ENCODE peak calls at places on chromosomes 13 and 19, in eight cellular contexts. C is choroid plexus epithelial cell; S is foreskin fibroblast; I is GM12864; D is CD8-positive, alpha-beta T cell; V is left ventricle myocardium inferior; R is brain microvascular endothelial cell; P is lower leg skin. N is an unnamed sample.

GRCh38 chr13:88294368-88294767 is 623.2 kb downstream of the SLITRK5 start:
- DNase-seq in C (no peak), S (no peak), I (no peak), D (no peak), V (no peak), R (no peak), P (no peak), N (no peak)

GRCh38 chr19:36081385-36081784 is 26.7 kb downstream of the WDR62 start:
- DNase-seq in C (peak; percentile 18), S (no peak), I (no peak), D (no peak), V (no peak), R (no peak), P (no peak), N (no peak)

GRCh38 chr19:7851623-7852500 is 21.8 kb downstream of the EVI5L start:
- DNase-seq in C (no peak), S (no peak), I (no peak), D (no peak), V (no peak), R (no peak), P (no peak), N (no peak)

GRCh38 chr13:101490400-101491015 is 38.0 kb downstream of the ITGBL1 start:
- DNase-seq in C (no peak), S (no peak), I (no peak), D (no peak), V (no peak), R (no peak), P (no peak), N (no peak)

GRCh38 chr13:33183431-33184130 is 102.0 kb downstream of the STARD13 start:
- DNase-seq in C (peak; percentile 70), S (peak; percentile 43), I (no peak), D (no peak), V (no peak), R (peak; percentile 71), P (no peak), N (peak; percentile 87)

GRCh38 chr13:79427265-79427664 is 21.2 kb upstream of the RBM26 start:
- DNase-seq in C (no peak), S (no peak), I (no peak), D (no peak), V (no peak), R (no peak), P (no peak), N (no peak)

GRCh38 chr19:2087621-2088100 is 8.5 kb downstream of the MOB3A start:
- DNase-seq in C (no peak), S (no peak), I (no peak), D (no peak), V (no peak), R (no peak), P (no peak), N (no peak)

GRCh38 chr13:83121904-83122303 is 760.4 kb downstream of the SLITRK1 start:
- DNase-seq in C (no peak), S (no peak), I (no peak), D (no peak), V (no peak), R (no peak), P (no peak), N (no peak)

GRCh38 chr19:1943661-1944087 is 2.7 kb downstream of the CSNK1G2 start:
- DNase-seq in C (no peak), S (no peak), I (no peak), D (no peak), V (no peak), R (no peak), P (no peak), N (no peak)

GRCh38 chr19:54667217-54667616 is 4.4 kb downstream of the LILRB4 start:
- DNase-seq in C (no peak), S (no peak), I (no peak), D (no peak), V (no peak), R (no peak), P (no peak), N (no peak)

GRCh38 chr13:45678282-45678681 is 23.8 kb upstream of the CBY2 start:
- DNase-seq in C (no peak), S (no peak), I (no peak), D (no peak), V (no peak), R (no peak), P (no peak), N (no peak)

GRCh38 chr13:45681101-45681500 is 21.0 kb upstream of the CBY2 start:
- DNase-seq in C (no peak), S (peak; percentile 9), I (no peak), D (no peak), V (no peak), R (no peak), P (no peak), N (peak; percentile 29)

GRCh38 chr13:45682494-45683008 is 19.6 kb upstream of the CBY2 start:
- DNase-seq in C (no peak), S (no peak), I (no peak), D (no peak), V (no peak), R (no peak), P (no peak), N (no peak)

GRCh38 chr13:45683701-45684100 is 18.4 kb upstream of the CBY2 start:
- DNase-seq in C (no peak), S (no peak), I (no peak), D (no peak), V (no peak), R (no peak), P (no peak), N (no peak)
- TF ChIP-seq CTCF in C (peak; percentile 34), S (no peak), I (peak; percentile 31), D (no peak), V (no peak), R (peak; percentile 65), P (no peak), N (peak; percentile 28)

DNA sequence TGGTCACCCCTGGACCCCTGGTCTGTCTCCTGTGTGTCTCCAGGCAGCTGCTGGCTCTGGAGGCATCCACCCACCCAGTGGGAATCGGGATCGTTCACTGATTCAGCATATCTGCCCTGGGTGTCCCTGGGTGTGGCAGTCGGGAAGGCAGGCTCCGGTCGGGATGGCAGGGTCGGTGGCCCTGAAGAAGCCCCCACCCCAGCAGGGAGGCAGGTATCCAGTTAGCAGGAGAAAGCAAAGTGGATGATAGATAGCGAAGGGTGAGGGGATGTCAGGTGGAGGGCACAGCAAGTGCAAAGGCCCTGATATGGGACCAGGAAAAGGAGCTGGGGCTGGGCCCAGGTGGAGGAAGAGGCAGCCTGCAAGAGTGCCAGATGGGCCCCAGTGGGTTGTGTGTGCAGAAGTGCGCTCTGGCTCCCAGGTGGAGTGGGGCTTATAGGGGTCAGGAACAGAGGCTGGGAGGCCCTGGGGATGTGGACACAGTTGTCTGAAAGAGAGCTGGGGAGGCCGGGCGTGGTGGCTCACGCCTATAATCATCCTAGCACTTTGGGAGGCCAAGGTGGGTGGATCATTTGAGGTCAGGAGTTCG is 2.3 kb downstream of the SSBP4 start:
- DNase-seq in C (no peak), S (no peak), I (no peak), D (no peak), V (no peak), R (no peak), P (no peak), N (no peak)
- H3K4me3 ChIP-seq in C (peak overlapping the region; percentile 74), S (peak overlapping the region; percentile 73), I (peak overlapping the region; percentile 57), D (no peak overlapping the region), V (peak overlapping the region; percentile 86), R (peak overlapping the region; percentile 74), P (no peak overlapping the region), N (no peak overlapping the region)

GRCh38 chr13:99909097-99909835 is 62.3 kb downstream of the ZIC5 start:
- DNase-seq in C (no peak), S (no peak), I (no peak), D (no peak), V (no peak), R (no peak), P (no peak), N (no peak)

GRCh38 chr13:99911965-99912566 is 59.5 kb downstream of the ZIC5 start:
- DNase-seq in C (no peak), S (no peak), I (no peak), D (no peak), V (no peak), R (no peak), P (no peak), N (no peak)

GRCh38 chr13:99911069-99911964 is 60.2 kb downstream of the ZIC5 start:
- DNase-seq in C (no peak), S (no peak), I (no peak), D (no peak), V (no peak), R (no peak), P (no peak), N (no peak)

GRCh38 chr13:99908129-99908805 is 63.3 kb downstream of the ZIC5 start:
- DNase-seq in C (peak; percentile 35), S (no peak), I (no peak), D (no peak), V (no peak), R (no peak), P (no peak), N (peak; percentile 26)

DNA sequence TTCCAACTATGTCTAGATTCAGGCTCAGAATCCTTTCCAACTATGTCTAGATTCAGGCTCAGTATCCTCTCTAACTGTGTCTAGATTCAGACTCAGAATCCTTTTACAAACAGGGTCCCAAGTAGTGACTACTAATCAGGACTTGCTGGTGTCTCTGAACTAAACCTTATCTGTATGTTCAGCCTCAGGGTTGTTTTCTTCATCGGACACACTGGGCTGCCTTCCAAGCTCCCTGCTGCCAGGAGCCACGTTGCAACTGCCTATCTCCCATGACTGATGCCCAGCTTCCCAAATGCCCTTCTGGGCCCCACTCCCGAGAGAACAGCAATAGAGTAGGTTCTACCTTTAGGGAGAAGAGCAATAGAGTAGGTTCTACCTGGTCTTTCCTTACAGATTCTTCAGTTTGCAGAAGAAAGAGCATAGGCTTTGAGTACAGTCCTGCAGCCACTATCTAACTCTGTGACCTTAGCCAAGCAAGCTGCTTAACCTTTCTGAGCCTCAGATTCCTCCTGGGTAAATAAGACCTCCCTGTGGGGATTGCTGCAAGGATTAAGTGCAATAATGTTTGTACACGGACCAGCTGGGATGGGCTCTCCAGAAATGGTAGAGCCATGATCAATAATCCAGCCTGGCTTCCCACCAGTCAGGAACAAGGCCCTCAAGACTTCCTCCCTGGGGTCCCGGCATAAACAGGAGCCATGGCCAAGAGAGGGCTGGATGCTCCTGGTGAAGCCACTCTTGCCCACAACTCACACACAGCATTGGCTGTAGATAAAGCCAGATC is 61.5 kb downstream of the ZIC5 start:
- DNase-seq in C (peak; percentile 53), S (no peak), I (no peak), D (no peak), V (peak; percentile 36), R (peak; percentile 11), P (no peak), N (no peak)
- TF ChIP-seq CTCF in C (no peak), S (no peak), I (no peak), D (no peak), V (no peak), R (no peak), P (no peak), N (no peak)

GRCh38 chr13:42246541-42246940 is 25.4 kb upstream of the AKAP11 start:
- DNase-seq in C (no peak), S (no peak), I (no peak), D (no peak), V (no peak), R (no peak), P (no peak), N (no peak)

DNA sequence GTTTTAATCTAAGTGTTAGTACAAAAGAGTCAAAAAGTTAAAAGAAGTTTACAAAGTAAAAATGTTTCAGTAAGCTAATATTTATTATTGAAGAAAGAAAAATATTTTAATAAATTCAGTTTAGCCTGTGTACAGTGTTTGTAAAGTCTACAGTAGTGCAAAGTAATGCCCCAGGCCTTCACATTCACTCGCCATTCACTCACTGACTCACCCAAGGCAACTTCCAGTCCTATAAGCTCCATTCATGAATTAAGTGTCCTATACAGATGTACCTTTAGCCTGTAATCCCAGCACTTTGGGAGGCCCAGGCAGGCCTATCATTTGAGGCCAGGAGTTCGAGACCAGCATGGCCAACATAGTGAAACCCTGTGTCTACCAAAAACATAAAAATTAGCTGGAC is 24.1 kb upstream of the AKAP11 start:
- DNase-seq in C (peak; percentile 21), S (no peak), I (no peak), D (no peak), V (no peak), R (no peak), P (no peak), N (no peak)
- H3K4me3 ChIP-seq in C (no peak overlapping the region), S (no peak overlapping the region), I (no peak overlapping the region), D (no peak overlapping the region), V (no peak overlapping the region), R (no peak overlapping the region), P (no peak overlapping the region), N (no peak overlapping the region)

N was measured in astrocyte of the spinal cord.